ENCODE peak calls at places on chromosomes 7 and 10, in seven cellular contexts. W is IMR-90, M is K562, C is HCT116, I is GM12878, O is HepG2, E is H1. P is an unnamed sample.
A peak's percentile ranks its signal among the peaks of the same experiment; 100 is the strongest.

GRCh38 chr10:11824376-11824775 is 1.2 kb downstream of the PROSER2 start:
- DNase-seq in W (peak; percentile 30), M (no peak), C (no peak), I (no peak), O (peak; percentile 36), E (no peak), P (no peak)

GRCh38 chr7:2471396-2471795 is 4.8 kb downstream of the GRIFIN start:
- DNase-seq in W (peak; percentile 25), M (no peak), C (no peak), I (no peak), O (no peak), E (no peak), P (no peak)

GRCh38 chr7:43294080-43294630 is 181.7 kb downstream of the HECW1 start:
- DNase-seq in W (peak; percentile 78), M (no peak), C (peak; percentile 26), I (no peak), O (no peak), E (no peak), P (peak; percentile 42)

GRCh38 chr7:76252020-76252419 is 50.3 kb downstream of the SRRM3 start:
- DNase-seq in W (no peak), M (no peak), C (no peak), I (no peak), O (no peak), E (no peak), P (no peak)

GRCh38 chr10:70575874-70576802 is 26.4 kb downstream of the PRF1 start:
- DNase-seq in W (no peak), M (peak; percentile 89), C (peak; percentile 84), I (peak; percentile 81), O (peak; percentile 15), E (no peak), P (no peak)

GRCh38 chr10:36114913-36115312 is 472.8 kb upstream of the FZD8 start:
- DNase-seq in W (peak; percentile 84), M (no peak), C (no peak), I (no peak), O (no peak), E (no peak), P (no peak)

GRCh38 chr7:99371376-99371920 is 3.1 kb upstream of the ARPC1B start:
- DNase-seq in W (no peak), M (no peak), C (no peak), I (no peak), O (no peak), E (no peak), P (no peak)

GRCh38 chr10:60778214-60778977 is at the start of gene CDK1:
- DNase-seq in W (peak; percentile 98), M (peak; percentile 100), C (peak; percentile 97), I (peak; percentile 89), O (peak; percentile 96), E (peak; percentile 94), P (peak; percentile 96)

GRCh38 chr7:94250984-94251383 is 143.7 kb upstream of the COL1A2 start:
- DNase-seq in W (no peak), M (no peak), C (no peak), I (no peak), O (no peak), E (no peak), P (no peak)

GRCh38 chr10:116246263-116246662 is 26.7 kb downstream of the GFRA1 start:
- DNase-seq in W (no peak), M (no peak), C (no peak), I (no peak), O (no peak), E (no peak), P (no peak)

GRCh38 chr7:158740013-158740656 is 35.5 kb upstream of the NCAPG2 start:
- DNase-seq in W (peak; percentile 91), M (peak; percentile 48), C (no peak), I (no peak), O (no peak), E (peak; percentile 40), P (no peak)

GRCh38 chr10:34333513-34333912 is 481.6 kb downstream of the PARD3 start:
- DNase-seq in W (peak; percentile 71), M (no peak), C (no peak), I (no peak), O (no peak), E (no peak), P (peak; percentile 22)

GRCh38 chr10:78768041-78768569 is 300.7 kb upstream of the ZMIZ1 start:
- DNase-seq in W (no peak), M (no peak), C (no peak), I (no peak), O (no peak), E (no peak), P (no peak)
- TF ChIP-seq CEBPB in W (no peak), M (no peak), C (no peak), I (no peak), O (no peak), E (no peak), P (no peak)

GRCh38 chr10:129323877-129324276 is 143.2 kb upstream of the MGMT start:
- DNase-seq in W (peak; percentile 38), M (no peak), C (no peak), I (no peak), O (no peak), E (no peak), P (no peak)
- TF ChIP-seq CEBPB in W (no peak), M (no peak), C (no peak), I (no peak), O (no peak), E (no peak), P (no peak)

GRCh38 chr10:4658777-4659176 is 167.2 kb upstream of the AKR1E2 start:
- DNase-seq in W (no peak), M (no peak), C (no peak), I (no peak), O (peak; percentile 15), E (no peak), P (no peak)

GRCh38 chr10:4663162-4663992 is 162.6 kb upstream of the AKR1E2 start:
- DNase-seq in W (peak; percentile 99), M (peak; percentile 61), C (peak; percentile 97), I (peak; percentile 15), O (peak; percentile 85), E (no peak), P (peak; percentile 85)

GRCh38 chr10:4661572-4662255 is 164.3 kb upstream of the AKR1E2 start:
- DNase-seq in W (no peak), M (no peak), C (no peak), I (no peak), O (peak; percentile 78), E (no peak), P (no peak)

GRCh38 chr10:4656576-4657194 is 169.3 kb upstream of the AKR1E2 start:
- DNase-seq in W (peak; percentile 67), M (peak; percentile 42), C (peak; percentile 58), I (no peak), O (peak; percentile 44), E (no peak), P (peak; percentile 34)

GRCh38 chr10:4662576-4663161 is 163.3 kb upstream of the AKR1E2 start:
- DNase-seq in W (no peak), M (no peak), C (no peak), I (no peak), O (no peak), E (no peak), P (peak; percentile 80)
- TF ChIP-seq CEBPB in W (no peak), M (no peak), C (no peak), I (no peak), O (no peak), E (no peak), P (no peak)

GRCh38 chr10:98265403-98266378 is 2.3 kb downstream of the LOXL4 start:
- DNase-seq in W (no peak), M (no peak), C (no peak), I (no peak), O (no peak), E (no peak), P (no peak)

GRCh38 chr10:98263088-98263487 is 4.9 kb downstream of the LOXL4 start:
- DNase-seq in W (no peak), M (no peak), C (no peak), I (no peak), O (no peak), E (no peak), P (no peak)

GRCh38 chr10:98262571-98262970 is 5.4 kb downstream of the LOXL4 start:
- DNase-seq in W (peak; percentile 36), M (no peak), C (peak; percentile 42), I (no peak), O (no peak), E (no peak), P (peak; percentile 43)

GRCh38 chr10:98266647-98267046 is 1.3 kb downstream of the LOXL4 start:
- DNase-seq in W (no peak), M (no peak), C (no peak), I (no peak), O (no peak), E (no peak), P (no peak)

DNA sequence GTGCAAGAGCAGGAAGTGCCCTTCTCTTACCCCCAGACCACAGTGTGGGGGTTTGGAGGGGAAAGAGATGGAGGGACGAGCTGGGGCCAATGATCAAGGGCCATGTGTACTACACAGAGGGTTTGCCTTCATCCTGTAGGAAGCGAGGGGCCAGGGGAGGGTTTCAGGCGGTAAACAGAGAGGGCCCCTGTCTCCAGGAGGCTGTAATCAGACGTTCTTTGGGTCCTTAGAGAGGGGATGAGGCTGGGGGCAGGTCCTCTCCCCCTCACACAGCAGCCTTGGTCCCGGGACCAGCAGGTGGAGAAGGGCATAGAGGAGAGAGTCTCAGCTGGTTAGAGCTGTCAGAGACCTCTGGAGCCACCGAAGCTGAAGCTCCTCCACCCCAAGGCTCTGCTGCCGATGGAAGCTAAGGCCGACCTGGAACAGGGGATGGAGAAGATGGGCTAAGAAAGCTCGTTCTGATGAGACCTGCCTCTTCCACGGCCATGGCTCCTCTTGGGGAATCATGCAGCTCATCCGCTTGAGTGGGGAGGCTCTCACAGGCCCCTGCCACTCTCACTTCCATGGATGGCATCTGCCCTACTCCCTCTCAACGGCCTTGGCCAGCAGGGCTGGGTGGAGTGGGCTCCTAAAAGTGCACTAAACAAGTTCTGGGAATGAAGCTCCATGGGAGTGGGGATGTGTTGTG is 3.5 kb downstream of the LOXL4 start:
- DNase-seq in W (no peak), M (no peak), C (no peak), I (no peak), O (no peak), E (no peak), P (no peak)
- TF ChIP-seq CEBPB in W (no peak), M (no peak), C (no peak), I (no peak), O (no peak), E (no peak), P (no peak)

GRCh38 chr7:96303105-96303685 is 18.7 kb downstream of the SLC25A13 start:
- DNase-seq in W (peak; percentile 35), M (peak; percentile 60), C (no peak), I (no peak), O (peak; percentile 96), E (no peak), P (peak; percentile 64)
- TF ChIP-seq CEBPB in W (no peak), M (no peak), C (no peak), I (no peak), O (no peak), E (no peak), P (no peak)

P was measured in A549.